ENCODE peak calls at places on chromosome 1, in ten cellular contexts. D, Q, V, N, K, G, T, F, L and R are unnamed samples.

GRCh38 chr1:115647507-115647906 is 5.7 kb downstream of the VANGL1 start:
- DNase-seq in N (no peak), D (peak; percentile 64), T (no peak), Q (no peak), F (no peak), G (no peak), L (no peak), K (no peak), V (no peak), R (peak; percentile 26)

GRCh38 chr1:227889863-227890405 is 57.8 kb downstream of the WNT9A start:
- DNase-seq in V (no peak), Q (no peak), G (no peak), L (no peak), K (no peak), D (peak; percentile 1), N (no peak), T (no peak), F (no peak), R (no peak)

GRCh38 chr1:22600071-22600816 is 36.2 kb upstream of the C1QA start:
- DNase-seq in D (no peak), T (no peak), G (no peak), F (peak; percentile 13), K (no peak), V (no peak), N (no peak), L (peak; percentile 10), Q (no peak), R (no peak)

GRCh38 chr1:1470626-1471388 is 758 bp upstream of the ATAD3B start:
- DNase-seq in D (peak; percentile 53), N (no peak), F (no peak), Q (no peak), G (no peak), V (no peak), T (no peak), L (peak; percentile 56), K (no peak), R (no peak)

GRCh38 chr1:227776277-227776676 is 39.2 kb upstream of the PRSS38 start:
- DNase-seq in F (no peak), T (no peak), G (no peak), V (peak; percentile 92), D (no peak), Q (no peak), L (peak; percentile 47), K (peak; percentile 90), N (no peak), R (no peak)

GRCh38 chr1:64933296-64934070 is 32.9 kb downstream of the JAK1 start:
- DNase-seq in G (no peak), V (peak; percentile 88), L (peak; percentile 64), D (peak; percentile 55), K (peak; percentile 99), N (peak; percentile 62), F (peak; percentile 60), T (no peak), Q (no peak), R (peak; percentile 17)

GRCh38 chr1:32351859-32352745 is 10.2 kb downstream of the FAM229A start:
- DNase-seq in N (peak; percentile 39), D (no peak), L (peak; percentile 32), K (peak; percentile 43), G (no peak), Q (no peak), F (peak; percentile 18), T (peak; percentile 40), V (peak; percentile 44), R (no peak)

GRCh38 chr1:32886012-32886827 is at the start of gene HPCA:
- DNase-seq in F (peak; percentile 38), V (peak; percentile 44), D (peak; percentile 63), Q (no peak), G (no peak), L (peak; percentile 51), N (no peak), T (peak; percentile 39), K (peak; percentile 28), R (peak; percentile 71)

GRCh38 chr1:155131285-155131684 is 3.6 kb downstream of the EFNA1 start:
- DNase-seq in F (no peak), G (no peak), Q (no peak), K (no peak), D (no peak), N (no peak), V (no peak), L (no peak), T (no peak), R (no peak)

GRCh38 chr1:40783001-40783905 is at the start of gene KCNQ4:
- DNase-seq in N (peak; percentile 29), T (no peak), G (no peak), L (peak; percentile 46), V (no peak), F (no peak), Q (no peak), K (no peak), D (peak; percentile 25), R (peak; percentile 63)

GRCh38 chr1:118960567-118961136 is 27.5 kb downstream of the TBX15 start:
- DNase-seq in F (peak; percentile 88), Q (no peak), K (peak; percentile 96), L (peak; percentile 80), V (peak; percentile 81), N (peak; percentile 82), G (no peak), T (peak; percentile 100), D (no peak), R (no peak)

GRCh38 chr1:27569088-27569459 is 34.9 kb downstream of the AHDC1 start:
- DNase-seq in D (no peak), G (no peak), V (no peak), N (no peak), K (peak; percentile 37), Q (no peak), T (no peak), L (no peak), F (no peak), R (no peak)

GRCh38 chr1:156549390-156549789 is 23.0 kb downstream of the IQGAP3 start:
- DNase-seq in T (no peak), D (no peak), L (no peak), G (no peak), K (no peak), F (no peak), V (no peak), Q (no peak), N (no peak), R (no peak)
- TF ChIP-seq CTCF in T (no peak), D (no peak), L (no peak), G (no peak), K (no peak), F (no peak), V (no peak), Q (no peak), N (no peak), R (no peak)

GRCh38 chr1:110674337-110675059 is at the start of gene KCNA3:
- DNase-seq in F (no peak), D (peak; percentile 74), L (no peak), T (no peak), Q (no peak), G (peak; percentile 73), K (no peak), V (no peak), N (no peak), R (peak; percentile 73)
- TF ChIP-seq CTCF in F (no peak), D (peak; percentile 47), L (no peak), T (no peak), Q (no peak), G (no peak), K (no peak), V (no peak), N (no peak), R (no peak)

GRCh38 chr1:111202366-111202706 is 1.9 kb upstream of the DENND2D start:
- DNase-seq in N (no peak), D (no peak), T (no peak), L (peak; percentile 76), G (no peak), F (no peak), V (no peak), Q (no peak), K (no peak), R (no peak)

GRCh38 chr1:111202707-111203623 is 2.5 kb upstream of the DENND2D start:
- DNase-seq in Q (no peak), G (no peak), N (no peak), F (no peak), V (no peak), D (no peak), K (no peak), L (no peak), T (peak; percentile 35), R (no peak)

GRCh38 chr1:111204211-111204883 is 3.9 kb upstream of the DENND2D start:
- DNase-seq in L (no peak), Q (no peak), G (peak; percentile 83), D (peak; percentile 65), F (peak; percentile 10), T (no peak), N (no peak), K (no peak), V (no peak), R (peak; percentile 82)

GRCh38 chr1:111204923-111205723 is 4.7 kb upstream of the DENND2D start:
- DNase-seq in N (no peak), V (no peak), D (no peak), K (no peak), F (no peak), Q (no peak), G (no peak), L (no peak), T (no peak), R (no peak)

DNA sequence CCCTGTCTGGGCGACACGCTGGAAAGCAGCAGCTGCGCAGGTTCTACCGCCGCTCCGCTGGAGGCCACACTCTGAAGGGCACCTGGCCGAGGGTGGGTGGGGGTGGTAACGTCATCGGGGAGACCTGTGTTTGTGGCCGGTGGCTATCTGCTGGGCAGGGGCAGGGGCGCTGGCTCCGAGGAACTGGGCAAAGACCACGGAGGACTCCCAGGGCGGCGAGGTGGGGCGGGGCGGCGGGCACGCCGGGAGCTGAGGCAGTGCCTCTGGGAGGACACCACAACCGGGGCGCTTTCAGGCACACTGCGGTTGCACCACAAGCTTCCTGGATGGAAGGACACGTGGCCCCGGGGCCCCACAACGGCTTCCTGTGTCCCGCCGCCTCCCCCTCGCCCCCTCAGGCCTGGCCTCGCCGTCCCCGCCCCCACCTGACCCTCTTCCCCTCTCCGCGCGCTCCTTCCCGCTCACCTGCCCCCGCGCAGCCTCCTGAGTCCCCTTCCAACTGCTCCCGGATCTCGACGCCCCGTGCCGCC is 3.3 kb upstream of the DENND2D start:
- DNase-seq in V (no peak), F (no peak), L (peak; percentile 54), Q (no peak), N (peak; percentile 56), G (peak; percentile 97), T (no peak), K (peak; percentile 49), D (peak; percentile 93), R (peak; percentile 84)
- TF ChIP-seq CTCF in V (no peak), F (no peak), L (no peak), Q (peak; percentile 3), N (no peak), G (no peak), T (no peak), K (no peak), D (no peak), R (no peak)

GRCh38 chr1:153727463-153728304 is at the start of gene INTS3:
- DNase-seq in G (peak; percentile 99), L (peak; percentile 100), V (peak; percentile 100), T (peak; percentile 99), Q (peak; percentile 98), D (peak; percentile 100), F (peak; percentile 100), K (peak; percentile 100), N (peak; percentile 98), R (peak; percentile 97)
- TF ChIP-seq CTCF in G (no peak), L (no peak), V (no peak), T (no peak), Q (no peak), D (no peak), F (no peak), K (no peak), N (no peak), R (no peak)